ENCODE peak calls at places on chromosomes 1 and 21, in four cellular contexts. One of them, this sample, is unnamed.
A peak's percentile ranks its signal among the peaks of the same experiment; 100 is the strongest.

GRCh38 chr1:221869759-221870158 is 127.9 kb upstream of the DUSP10 start:
- DNase-seq in WTC11: no peak
- DNase-seq in HepG2: no peak
- DNase-seq in A549: no peak
- DNase-seq in this sample: no peak

GRCh38 chr1:11279630-11280029 is 6.6 kb downstream of the UBIAD1 start:
- DNase-seq in HepG2: no peak
- DNase-seq in A549: no peak
- DNase-seq in WTC11: no peak
- DNase-seq in this sample: peak; percentile 51

GRCh38 chr1:229897540-229897939 is 169.5 kb upstream of the GALNT2 start:
- DNase-seq in A549: no peak
- DNase-seq in HepG2: no peak
- DNase-seq in WTC11: no peak
- DNase-seq in this sample: no peak

GRCh38 chr1:10813801-10814200 is 17.4 kb upstream of the CASZ1 start:
- DNase-seq in A549: no peak
- DNase-seq in WTC11: no peak
- DNase-seq in HepG2: no peak
- DNase-seq in this sample: no peak

GRCh38 chr21:17780539-17780938 is 38.6 kb downstream of the C21orf91 start:
- DNase-seq in A549: no peak
- DNase-seq in HepG2: no peak
- DNase-seq in WTC11: no peak
- DNase-seq in this sample: no peak

GRCh38 chr1:44409019-44409602 is 4.1 kb downstream of the RNF220 start:
- DNase-seq in A549: no peak
- DNase-seq in HepG2: no peak
- DNase-seq in WTC11: no peak
- DNase-seq in this sample: no peak

GRCh38 chr1:2831596-2832212 is 30.2 kb upstream of the TTC34 start:
- DNase-seq in A549: no peak
- DNase-seq in WTC11: no peak
- DNase-seq in HepG2: no peak
- DNase-seq in this sample: no peak

GRCh38 chr1:184890539-184890973 is 83.8 kb downstream of the NIBAN1 start:
- DNase-seq in WTC11: no peak
- DNase-seq in HepG2: no peak
- DNase-seq in A549: no peak
- DNase-seq in this sample: no peak

GRCh38 chr1:223001653-223002634 is 141.1 kb downstream of the TLR5 start:
- DNase-seq in A549: peak; percentile 9
- DNase-seq in HepG2: no peak
- DNase-seq in WTC11: no peak
- DNase-seq in this sample: no peak

GRCh38 chr1:227790868-227791267 is 24.6 kb upstream of the PRSS38 start:
- DNase-seq in HepG2: no peak
- DNase-seq in A549: no peak
- DNase-seq in WTC11: no peak
- DNase-seq in this sample: no peak

GRCh38 chr1:10152709-10153284 is 57.6 kb upstream of the KIF1B start:
- DNase-seq in HepG2: no peak
- DNase-seq in WTC11: peak; percentile 80
- DNase-seq in A549: peak; percentile 45
- DNase-seq in this sample: peak; percentile 66

GRCh38 chr1:23628951-23629387 is 62.6 kb upstream of the RPL11 start:
- DNase-seq in WTC11: no peak
- DNase-seq in HepG2: no peak
- DNase-seq in A549: no peak
- DNase-seq in this sample: no peak
- TF ChIP-seq HMGXB4 in WTC11: no peak
- TF ChIP-seq HMGXB4 in HepG2: no peak
- TF ChIP-seq HMGXB4 in A549: no peak
- TF ChIP-seq HMGXB4 in this sample: no peak

GRCh38 chr1:194104247-194104844 is 917.9 kb upstream of the B3GALT2 start:
- DNase-seq in HepG2: peak; percentile 28
- DNase-seq in A549: no peak
- DNase-seq in WTC11: no peak
- DNase-seq in this sample: no peak
- TF ChIP-seq HMGXB4 in HepG2: no peak
- TF ChIP-seq HMGXB4 in A549: no peak
- TF ChIP-seq HMGXB4 in WTC11: no peak
- TF ChIP-seq HMGXB4 in this sample: no peak

GRCh38 chr1:158112994-158113758 is 67.5 kb upstream of the CD1D start:
- DNase-seq in HepG2: no peak
- DNase-seq in A549: peak; percentile 31
- DNase-seq in WTC11: peak; percentile 65
- DNase-seq in this sample: no peak
- TF ChIP-seq HMGXB4 in HepG2: no peak
- TF ChIP-seq HMGXB4 in A549: no peak
- TF ChIP-seq HMGXB4 in WTC11: peak; percentile 72
- TF ChIP-seq HMGXB4 in this sample: no peak

GRCh38 chr1:204266504-204267034 is 52.8 kb upstream of the GOLT1A start:
- DNase-seq in WTC11: no peak
- DNase-seq in A549: peak; percentile 46
- DNase-seq in HepG2: peak; percentile 92
- DNase-seq in this sample: no peak
- TF ChIP-seq HMGXB4 in WTC11: no peak
- TF ChIP-seq HMGXB4 in A549: no peak
- TF ChIP-seq HMGXB4 in HepG2: no peak
- TF ChIP-seq HMGXB4 in this sample: no peak

DNA sequence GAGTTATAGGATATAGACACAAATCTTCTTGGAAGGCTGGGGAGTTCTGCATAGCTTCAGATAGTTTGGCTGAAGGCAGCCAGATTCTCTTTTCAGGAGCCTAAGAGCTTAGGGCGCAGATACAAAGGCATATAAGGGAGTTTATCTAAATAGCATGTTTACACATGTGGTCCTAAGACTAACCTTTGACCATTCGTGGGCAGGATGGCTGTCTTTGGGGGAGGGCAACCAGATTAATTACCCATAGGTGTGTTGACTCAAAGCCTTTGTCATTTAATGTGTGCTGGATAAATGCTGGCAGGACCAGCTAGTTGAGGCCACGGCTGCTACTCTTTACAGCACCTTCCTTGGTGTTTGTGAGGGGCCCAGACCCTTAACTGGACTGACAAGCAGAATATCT is 71.8 kb downstream of the IER5 start:
- DNase-seq in A549: no peak
- DNase-seq in WTC11: no peak
- DNase-seq in HepG2: no peak
- DNase-seq in this sample: no peak
- TF ChIP-seq HMGXB4 in A549: no peak
- TF ChIP-seq HMGXB4 in WTC11: no peak
- TF ChIP-seq HMGXB4 in HepG2: no peak
- TF ChIP-seq HMGXB4 in this sample: no peak

GRCh38 chr1:30851286-30851685 is 57.3 kb downstream of the SDC3 start:
- DNase-seq in WTC11: no peak
- DNase-seq in HepG2: no peak
- DNase-seq in A549: no peak
- DNase-seq in this sample: no peak
- TF ChIP-seq HMGXB4 in WTC11: no peak
- TF ChIP-seq HMGXB4 in HepG2: no peak
- TF ChIP-seq HMGXB4 in A549: no peak
- TF ChIP-seq HMGXB4 in this sample: no peak

GRCh38 chr1:22375601-22376000 is 76.0 kb upstream of the ZBTB40 start:
- DNase-seq in WTC11: no peak
- DNase-seq in A549: no peak
- DNase-seq in HepG2: no peak
- DNase-seq in this sample: no peak
- TF ChIP-seq HMGXB4 in WTC11: no peak
- TF ChIP-seq HMGXB4 in A549: no peak
- TF ChIP-seq HMGXB4 in HepG2: no peak
- TF ChIP-seq HMGXB4 in this sample: no peak

This sample was measured in K562.